ENCODE peak calls at places on chromosomes 4 and X, in seven cellular contexts. O is dorsolateral prefrontal cortex; Z is stomach; S is right lobe of liver; X is hepatocyte; N is CD8-positive, alpha-beta T cell; W is tibial nerve. P is an unnamed sample.

GRCh38 chrX:28960063-28960462 is 372.8 kb downstream of the IL1RAPL1 start:
- DNase-seq in Z (no peak), N (no peak), W (no peak), S (no peak), O (no peak), X (no peak), P (no peak)

GRCh38 chr4:76989391-76990061 is 40.0 kb downstream of the SEPTIN11 start:
- DNase-seq in S (no peak), W (no peak), X (no peak), N (peak; percentile 72), O (no peak), Z (no peak), P (peak; percentile 44)

GRCh38 chr4:127249066-127249766 is 383.5 kb upstream of the INTU start:
- DNase-seq in X (no peak), Z (no peak), S (no peak), W (no peak), O (no peak), N (no peak), P (no peak)

GRCh38 chr4:168487821-168488162 is 7.5 kb upstream of the DDX60L start:
- DNase-seq in W (no peak), S (no peak), Z (no peak), O (no peak), X (no peak), N (no peak), P (no peak)

GRCh38 chr4:55545681-55546632 is 752 bp downstream of the CLOCK start:
- DNase-seq in Z (peak; percentile 83), N (peak; percentile 58), S (peak; percentile 91), O (peak; percentile 73), W (peak; percentile 55), X (peak; percentile 87), P (peak; percentile 66)

GRCh38 chrX:121546317-121546716 is 498.9 kb downstream of the GLUD2 start:
- DNase-seq in S (no peak), Z (no peak), X (no peak), N (no peak), W (no peak), O (no peak), P (no peak)

GRCh38 chrX:151702021-151702714 is 6.9 kb downstream of the PRRG3 start:
- DNase-seq in S (no peak), W (no peak), X (no peak), N (no peak), Z (no peak), O (no peak), P (no peak)

GRCh38 chrX:119636419-119636818 is 30.2 kb upstream of the NKRF start:
- DNase-seq in Z (no peak), X (no peak), S (no peak), W (no peak), O (no peak), N (no peak), P (no peak)

GRCh38 chrX:15873566-15873965 is 19.0 kb upstream of the AP1S2 start:
- DNase-seq in W (no peak), S (no peak), Z (no peak), O (no peak), X (no peak), N (no peak), P (no peak)

GRCh38 chrX:30713061-30713525 is 59.9 kb downstream of the GK start:
- DNase-seq in W (peak; percentile 12), S (no peak), Z (peak; percentile 46), N (peak; percentile 35), O (no peak), X (peak; percentile 71), P (peak; percentile 15)

GRCh38 chr4:14719053-14719452 is 283.2 kb upstream of the CPEB2 start:
- DNase-seq in X (peak; percentile 36), W (no peak), Z (peak; percentile 62), N (no peak), S (no peak), O (no peak), P (no peak)

GRCh38 chr4:183401473-183401872 is 43.0 kb upstream of the CDKN2AIP start:
- DNase-seq in X (no peak), S (no peak), O (no peak), W (no peak), Z (no peak), N (no peak), P (no peak)

GRCh38 chrX:130172127-130172834 is 519 bp downstream of the RAB33A start:
- DNase-seq in S (peak; percentile 56), O (no peak), N (no peak), X (no peak), W (no peak), Z (no peak), P (no peak)

GRCh38 chr4:111283066-111283677 is 660.3 kb upstream of the PITX2 start:
- DNase-seq in Z (peak; percentile 63), W (peak; percentile 20), O (no peak), N (peak; percentile 21), X (peak; percentile 68), S (peak; percentile 56), P (no peak)

GRCh38 chr4:141899103-141899502 is 262.7 kb downstream of the IL15 start:
- DNase-seq in Z (no peak), W (no peak), N (no peak), O (no peak), X (no peak), S (no peak), P (no peak)

GRCh38 chr4:124711469-124712416 is 789 bp downstream of the ANKRD50 start:
- DNase-seq in S (peak; percentile 75), O (peak; percentile 46), N (peak; percentile 15), W (peak; percentile 14), X (peak; percentile 83), Z (peak; percentile 55), P (peak; percentile 24)

GRCh38 chr4:74451214-74451661 is 6.3 kb downstream of the AREG start:
- DNase-seq in Z (no peak), W (no peak), X (no peak), S (no peak), N (no peak), O (no peak), P (no peak)

GRCh38 chr4:173466101-173466500 is 63.9 kb downstream of the HAND2 start:
- DNase-seq in W (no peak), X (no peak), O (no peak), Z (no peak), S (no peak), N (no peak), P (no peak)

GRCh38 chrX:133840415-133840814 is 145.0 kb downstream of the GPC3 start:
- DNase-seq in N (no peak), Z (no peak), X (no peak), S (no peak), W (no peak), O (no peak), P (no peak)

GRCh38 chrX:133838761-133839676 is 146.4 kb downstream of the GPC3 start:
- DNase-seq in W (no peak), S (no peak), X (peak; percentile 56), O (no peak), Z (no peak), N (peak; percentile 14), P (no peak)
- TF ChIP-seq CTCF in W (peak; percentile 60), S (peak; percentile 44), X (peak; percentile 36), O (peak; percentile 51), Z (peak; percentile 35), N (peak; percentile 36), P (peak; percentile 50)

GRCh38 chrX:127037179-127037578 is 217.7 kb downstream of the PRR32 start:
- DNase-seq in Z (no peak), O (no peak), S (no peak), N (no peak), W (no peak), X (no peak), P (no peak)

DNA sequence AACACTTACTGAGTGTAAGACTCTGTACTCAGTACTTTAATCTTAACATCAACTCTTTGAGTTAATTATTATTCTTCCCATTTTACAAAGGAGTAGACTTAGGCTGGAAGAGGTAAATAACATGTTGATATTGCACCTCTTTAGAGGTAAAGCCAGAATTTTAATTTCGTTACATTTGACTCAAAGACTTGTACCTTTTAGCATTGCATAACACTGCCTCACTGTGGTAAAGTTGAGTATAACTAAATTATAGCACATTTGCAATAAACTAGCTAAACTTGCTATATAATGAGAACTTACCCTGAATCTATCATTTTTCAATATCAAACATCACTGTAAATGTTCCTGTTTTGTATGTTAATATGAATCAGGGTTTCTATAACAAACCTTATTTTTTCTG is 218.5 kb downstream of the PRR32 start:
- DNase-seq in N (no peak), O (no peak), S (no peak), X (no peak), Z (no peak), W (no peak), P (no peak)
- TF ChIP-seq CTCF in N (no peak), O (peak; percentile 27), S (no peak), X (peak; percentile 33), Z (no peak), W (no peak), P (no peak)

GRCh38 chr4:177047070-177047850 is 254.5 kb upstream of the VEGFC start:
- DNase-seq in N (peak; percentile 35), X (peak; percentile 82), O (no peak), W (no peak), Z (peak; percentile 49), S (peak; percentile 60), P (no peak)

GRCh38 chr4:177047851-177048174 is 255.1 kb upstream of the VEGFC start:
- DNase-seq in N (no peak), O (no peak), W (no peak), X (no peak), Z (no peak), S (no peak), P (no peak)

GRCh38 chr4:177057191-177057590 is 252.5 kb upstream of the NEIL3 start:
- DNase-seq in W (no peak), N (no peak), X (no peak), Z (no peak), O (no peak), S (no peak), P (no peak)

GRCh38 chr4:177052211-177052725 is 257.4 kb upstream of the NEIL3 start:
- DNase-seq in O (no peak), Z (no peak), X (no peak), S (no peak), N (no peak), W (no peak), P (no peak)

DNA sequence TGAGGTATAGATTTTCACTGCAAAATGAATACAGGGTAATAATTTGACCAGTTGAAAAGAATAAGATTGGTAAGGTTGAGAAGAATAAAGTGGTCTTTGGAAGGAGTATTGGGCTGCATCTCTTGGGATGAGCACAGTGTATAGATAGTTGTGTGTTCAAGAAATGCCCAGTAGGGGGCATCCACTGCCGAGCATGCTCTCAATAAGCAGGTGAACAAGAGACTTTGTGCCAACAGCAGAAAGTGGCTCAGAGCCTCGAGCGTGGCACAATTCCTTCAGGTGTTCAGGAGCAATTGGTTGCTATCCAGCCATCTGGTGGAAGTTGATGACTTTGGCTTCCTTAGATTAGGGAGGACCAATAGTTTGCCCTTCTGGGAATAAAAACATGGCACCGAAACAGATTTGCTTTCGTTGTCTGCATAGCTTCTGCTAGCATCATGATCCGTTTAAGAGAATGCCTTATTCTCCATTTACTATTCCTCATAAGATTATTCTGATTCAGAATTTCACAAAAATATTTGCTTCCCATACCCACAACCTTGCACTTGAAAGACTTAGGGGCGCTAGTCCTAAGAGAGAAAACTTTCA is 258.1 kb upstream of the NEIL3 start:
- DNase-seq in W (no peak), X (peak; percentile 56), S (no peak), Z (no peak), O (no peak), N (no peak), P (no peak)
- TF ChIP-seq CTCF in W (no peak), X (peak; percentile 34), S (peak; percentile 6), Z (peak; percentile 7), O (no peak), N (no peak), P (no peak)

DNA sequence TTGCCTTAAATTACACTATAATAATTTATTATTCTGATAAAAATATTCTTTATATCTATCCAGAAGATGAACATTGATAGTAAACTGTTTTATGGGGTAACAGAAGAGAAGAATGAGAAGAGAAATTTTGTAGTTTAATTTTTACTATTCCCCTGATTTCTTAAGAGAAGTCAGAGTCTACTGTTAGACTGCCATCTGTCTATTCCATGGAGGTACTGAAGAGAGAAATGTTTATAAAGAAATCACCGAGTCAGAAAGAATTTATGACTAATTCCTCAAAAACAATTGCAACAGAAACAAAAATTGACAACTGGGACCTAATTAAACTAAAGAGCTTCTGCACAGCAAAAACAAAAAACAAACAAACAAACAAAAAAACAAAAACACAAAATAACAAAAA is 149.9 kb downstream of the FGF16 start:
- DNase-seq in Z (no peak), O (no peak), S (no peak), X (no peak), W (no peak), N (no peak), P (no peak)
- TF ChIP-seq CTCF in Z (no peak), O (peak; percentile 35), S (peak; percentile 28), X (peak; percentile 41), W (no peak), N (no peak), P (no peak)